ENCODE peak calls at places on chromosomes 5 and 9, in nine cellular contexts. K is stomach, I is ovary, R is adrenal gland, M is prostate gland, P is endothelial cell of umbilical vein, U is spleen, H is breast epithelium, A is tibial nerve. L is an unnamed sample. For H3K4me1, the result is how much of the 10 kb centered on the place peaks cover.

GRCh38 chr5:171874210-171874609 is 88.6 kb downstream of the SMIM23 start:
- DNase-seq in A (no peak), U (no peak), K (no peak), R (no peak), H (no peak), P (no peak), I (no peak), M (no peak), L (no peak)

GRCh38 chr5:55134053-55134722 is 25.8 kb upstream of the GPX8 start:
- DNase-seq in I (no peak), R (no peak), H (no peak), U (no peak), A (no peak), P (no peak), M (no peak), K (no peak), L (no peak)

GRCh38 chr9:17988489-17988888 is 409.6 kb downstream of the SH3GL2 start:
- DNase-seq in K (no peak), P (no peak), M (no peak), U (no peak), A (no peak), I (no peak), H (no peak), R (no peak), L (no peak)

GRCh38 chr5:72137826-72138409 is 30.6 kb downstream of the MAP1B start:
- DNase-seq in P (peak), H (no peak), I (no peak), K (no peak), R (no peak), U (no peak), M (no peak), A (no peak), L (no peak)

GRCh38 chr9:13900449-13900848 is 413.5 kb downstream of the NFIB start:
- DNase-seq in R (no peak), H (no peak), A (no peak), M (peak), I (no peak), P (peak), K (no peak), U (no peak), L (no peak)

GRCh38 chr5:111072949-111073682 is 1.6 kb downstream of the TSLP start:
- DNase-seq in K (peak), M (peak), U (peak), A (no peak), I (no peak), P (no peak), R (peak), H (peak), L (peak)

GRCh38 chr5:78927657-78928282 is 57.3 kb downstream of the ARSB start:
- DNase-seq in R (no peak), I (no peak), P (peak), H (no peak), U (no peak), K (no peak), M (no peak), A (no peak), L (no peak)

GRCh38 chr5:175591293-175591692 is 66.6 kb upstream of the HRH2 start:
- DNase-seq in U (no peak), K (no peak), I (no peak), P (no peak), R (no peak), H (no peak), A (no peak), M (no peak), L (no peak)

GRCh38 chr9:109558718-109559151 is 60.6 kb upstream of the PTPN3 start:
- DNase-seq in K (no peak), R (no peak), U (no peak), A (no peak), M (no peak), H (no peak), I (no peak), P (no peak), L (no peak)

GRCh38 chr5:177982072-177982727 is 13.8 kb downstream of the PROP1 start:
- DNase-seq in K (peak), I (no peak), U (no peak), H (no peak), M (no peak), P (no peak), R (no peak), A (no peak), L (peak)

GRCh38 chr9:75974006-75974766 is 83.7 kb downstream of the PCSK5 start:
- DNase-seq in M (no peak), H (no peak), P (no peak), K (no peak), R (no peak), A (no peak), I (no peak), U (no peak), L (no peak)

GRCh38 chr9:135971892-135972291 is 10.7 kb upstream of the UBAC1 start:
- DNase-seq in U (no peak), I (no peak), K (peak), R (no peak), H (peak), P (no peak), A (no peak), M (peak), L (no peak)

GRCh38 chr5:137273511-137273910 is 225.6 kb downstream of the SPOCK1 start:
- DNase-seq in H (no peak), P (no peak), A (no peak), M (no peak), R (no peak), I (no peak), U (no peak), K (no peak), L (no peak)

GRCh38 chr9:79254900-79255651 is 316.7 kb upstream of the TLE4 start:
- DNase-seq in U (no peak), R (no peak), I (no peak), M (no peak), P (no peak), K (no peak), H (no peak), A (no peak), L (no peak)

GRCh38 chr9:125426926-125427325 is 165.3 kb downstream of the GAPVD1 start:
- DNase-seq in K (no peak), U (no peak), A (no peak), M (no peak), I (no peak), H (no peak), R (no peak), P (no peak), L (no peak)

GRCh38 chr9:125425176-125425897 is 163.7 kb downstream of the GAPVD1 start:
- DNase-seq in K (no peak), U (no peak), P (no peak), A (no peak), M (no peak), H (no peak), I (peak), R (no peak), L (no peak)

GRCh38 chr9:125427556-125427955 is 165.9 kb downstream of the GAPVD1 start:
- DNase-seq in A (no peak), I (no peak), R (no peak), P (no peak), U (no peak), H (no peak), M (no peak), K (no peak), L (no peak)

GRCh38 chr9:125423964-125424363 is 162.3 kb downstream of the GAPVD1 start:
- DNase-seq in K (no peak), H (no peak), P (no peak), I (no peak), R (no peak), A (no peak), U (no peak), M (no peak), L (no peak)

GRCh38 chr9:125425901-125426515 is 164.4 kb downstream of the GAPVD1 start:
- DNase-seq in I (no peak), R (no peak), K (no peak), A (no peak), P (no peak), M (no peak), H (no peak), U (no peak), L (no peak)
- H3K4me1 ChIP-seq in I (under half), R (under half), K (under half), A (under half), P (under half), M (under half), H (under half), U (under half), L (under half)

DNA sequence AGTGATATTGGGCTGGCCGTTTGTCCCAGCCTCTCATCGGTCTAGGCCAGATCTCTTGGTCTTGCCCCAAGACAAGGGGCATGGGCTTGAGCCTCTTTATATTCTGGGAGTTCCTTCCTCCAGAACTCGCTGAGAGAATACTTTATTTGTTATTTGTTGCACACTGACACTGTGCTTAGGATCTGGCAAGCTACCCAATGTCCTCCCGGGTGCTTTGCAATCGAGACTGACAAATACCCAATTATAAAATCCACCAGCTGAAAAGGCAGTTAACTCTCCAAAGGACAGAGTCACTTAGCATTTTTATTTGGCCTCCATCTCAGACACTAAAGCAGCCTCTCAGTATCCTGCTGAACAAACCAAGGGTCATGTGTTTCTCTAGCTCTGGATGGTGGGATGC is 500.2 kb upstream of the DAP start:
- DNase-seq in P (no peak), M (no peak), H (no peak), U (no peak), K (no peak), R (no peak), A (no peak), I (no peak), L (no peak)
- TF ChIP-seq POLR2A in P (no peak), M (no peak), H (no peak), U (no peak), K (no peak), R (no peak), A (no peak), I (no peak), L (no peak)

GRCh38 chr5:5765066-5765465 is 342.6 kb downstream of the ICE1 start:
- DNase-seq in K (no peak), P (no peak), I (no peak), R (no peak), U (no peak), H (no peak), A (no peak), M (no peak), L (no peak)

GRCh38 chr5:5772202-5772601 is 349.7 kb downstream of the ICE1 start:
- DNase-seq in A (no peak), K (no peak), U (no peak), H (no peak), P (no peak), R (no peak), M (no peak), I (no peak), L (no peak)

GRCh38 chr5:5770825-5771224 is 348.3 kb downstream of the ICE1 start:
- DNase-seq in R (no peak), H (no peak), I (no peak), A (no peak), U (no peak), K (no peak), P (no peak), M (no peak), L (no peak)

GRCh38 chr5:5767286-5767928 is 344.9 kb downstream of the ICE1 start:
- DNase-seq in H (no peak), R (no peak), A (no peak), K (peak), U (no peak), P (no peak), I (no peak), M (peak), L (no peak)
- H3K27ac ChIP-seq in H (no peak), R (no peak), A (no peak), K (no peak), U (no peak), P (no peak), I (no peak), M (no peak), L (no peak)

GRCh38 chr9:133584559-133585476 is 24.4 kb downstream of the FAM163B start:
- DNase-seq in U (no peak), K (no peak), R (no peak), I (no peak), H (no peak), M (peak), P (no peak), A (no peak), L (no peak)
- H3K4me1 ChIP-seq in U (under half), K (under half), R (under half), I (under half), H (under half), M (under half), P (under half), A (under half), L (under half)

GRCh38 chr5:149294872-149295829 is 23.5 kb downstream of the AFAP1L1 start:
- DNase-seq in U (no peak), I (no peak), A (no peak), R (no peak), M (no peak), P (no peak), K (no peak), H (no peak), L (no peak)
- TF ChIP-seq POLR2A in U (no peak), I (no peak), A (no peak), R (no peak), M (no peak), P (no peak), K (no peak), H (no peak), L (no peak)

L was measured in gastrocnemius medialis.